ENCODE peak calls at places on chromosome 6, in eight cellular contexts. Z is transverse colon; L is colonic mucosa; O is hypothalamus; M is omental fat pad; W is NCI-H1694 treated with DMSO at 0.1 percent for 48 hours; U is KG1; A is activated CD4-positive, alpha-beta T cell treated with anti-CD3 and anti-CD28 coated beads, Interleukin-2, amount 50 U/mL, for 1 hour. P is an unnamed sample.

GRCh38 chr6:166707045-166707444 is 80.0 kb upstream of the RPS6KA2 start:
- DNase-seq in Z (peak; percentile 24), L (peak; percentile 39), O (no peak), M (no peak), W (no peak), U (no peak), A (no peak), P (peak; percentile 2)

GRCh38 chr6:130841128-130841728 is 14.0 kb downstream of the SMLR1 start:
- DNase-seq in Z (no peak), L (no peak), O (no peak), M (no peak), W (no peak), U (no peak), A (no peak), P (no peak)

GRCh38 chr6:169894377-169894960 is 143.0 kb downstream of the ERMARD start:
- DNase-seq in Z (no peak), L (no peak), O (no peak), M (no peak), W (no peak), U (no peak), A (no peak), P (no peak)

GRCh38 chr6:108838101-108838717 is 10.0 kb upstream of the ARMC2 start:
- DNase-seq in Z (no peak), L (no peak), O (no peak), M (no peak), W (no peak), U (no peak), A (no peak), P (no peak)

GRCh38 chr6:151900256-151900655 is 92.8 kb downstream of the ESR1 start:
- DNase-seq in Z (no peak), L (no peak), O (no peak), M (no peak), W (no peak), U (no peak), A (no peak), P (no peak)

GRCh38 chr6:10163159-10163962 is 251.5 kb downstream of the TFAP2A start:
- DNase-seq in Z (no peak), L (no peak), O (no peak), M (no peak), W (no peak), U (no peak), A (no peak), P (no peak)

GRCh38 chr6:18423426-18423825 is 36.3 kb downstream of the RNF144B start:
- DNase-seq in Z (no peak), L (no peak), O (no peak), M (no peak), W (no peak), U (no peak), A (no peak), P (no peak)

GRCh38 chr6:6251555-6252280 is 68.7 kb downstream of the F13A1 start:
- DNase-seq in Z (no peak), L (no peak), O (no peak), M (no peak), W (no peak), U (no peak), A (no peak), P (no peak)

GRCh38 chr6:26269406-26270120 is 95.4 kb upstream of the BTN3A2 start:
- DNase-seq in Z (no peak), L (no peak), O (no peak), M (no peak), W (no peak), U (no peak), A (no peak), P (no peak)

GRCh38 chr6:118780728-118781127 is 113.2 kb upstream of the ASF1A start:
- DNase-seq in Z (no peak), L (no peak), O (no peak), M (no peak), W (no peak), U (no peak), A (no peak), P (no peak)

GRCh38 chr6:12576389-12576788 is 140.2 kb upstream of the PHACTR1 start:
- DNase-seq in Z (no peak), L (no peak), O (no peak), M (no peak), W (no peak), U (no peak), A (no peak), P (no peak)

GRCh38 chr6:157126183-157127098 is 196.9 kb downstream of the TMEM242 start:
- DNase-seq in Z (no peak), L (no peak), O (no peak), M (no peak), W (no peak), U (no peak), A (no peak), P (no peak)

GRCh38 chr6:37777272-37777736 is 42.2 kb upstream of the ZFAND3 start:
- DNase-seq in Z (no peak), L (no peak), O (no peak), M (no peak), W (no peak), U (no peak), A (no peak), P (no peak)

GRCh38 chr6:152341596-152341995 is 295.6 kb downstream of the SYNE1 start:
- DNase-seq in Z (no peak), L (no peak), O (no peak), M (no peak), W (no peak), U (no peak), A (no peak), P (no peak)

GRCh38 chr6:159729598-159729997 is 2.3 kb downstream of the WTAP start:
- DNase-seq in Z (no peak), L (no peak), O (no peak), M (no peak), W (no peak), U (no peak), A (no peak), P (no peak)

GRCh38 chr6:34912715-34913464 is 23.8 kb downstream of the ANKS1A start:
- DNase-seq in Z (no peak), L (no peak), O (no peak), M (no peak), W (no peak), U (no peak), A (no peak), P (peak; percentile 6)

GRCh38 chr6:53517021-53517420 is 27.9 kb downstream of the GCLC start:
- DNase-seq in Z (no peak), L (no peak), O (no peak), M (no peak), W (no peak), U (no peak), A (no peak), P (no peak)

P was measured in T-cell.